ENCODE peak calls at places on chromosome 13, in nine cellular contexts. B is colonic mucosa; R is ELR; W is GM23248; T is HAP-1; V is midbrain; P is adrenal gland; X is esophagus muscularis mucosa; Q is stimulated activated CD4-positive, alpha-beta T cell treated with anti-CD3 and anti-CD28 coated beads, Interleukin-1b, Interleukin-23, amount 100 ng/mL, for 4 hours. N is an unnamed sample.

GRCh38 chr13:73765651-73766384 is 368.4 kb downstream of the KLF12 start:
- DNase-seq in P (peak; percentile 85), Q (peak; percentile 48), B (peak; percentile 91), T (peak; percentile 65), V (peak; percentile 76), X (no peak), R (no peak), W (peak; percentile 20), N (peak; percentile 85)

GRCh38 chr13:27524981-27525975 is 74.9 kb upstream of the MTIF3 start:
- DNase-seq in P (no peak), W (no peak), V (no peak), B (no peak), T (no peak), Q (no peak), X (peak; percentile 77), R (no peak), N (no peak)

GRCh38 chr13:73107970-73108369 is 49.2 kb downstream of the KLF5 start:
- DNase-seq in T (no peak), W (no peak), P (no peak), B (no peak), R (no peak), V (no peak), X (no peak), Q (no peak), N (no peak)

GRCh38 chr13:35914662-35915061 is 216.5 kb downstream of the DCLK1 start:
- DNase-seq in X (no peak), Q (no peak), B (no peak), W (peak; percentile 62), T (no peak), V (no peak), P (no peak), R (no peak), N (no peak)

GRCh38 chr13:73334459-73334858 is 275.7 kb downstream of the KLF5 start:
- DNase-seq in W (peak; percentile 56), B (no peak), T (no peak), V (no peak), X (no peak), R (peak; percentile 80), Q (no peak), P (no peak), N (no peak)

GRCh38 chr13:100234524-100235136 is 145.7 kb downstream of the PCCA start:
- DNase-seq in P (no peak), R (peak; percentile 18), Q (no peak), B (no peak), W (peak; percentile 56), T (no peak), V (no peak), X (no peak), N (no peak)

GRCh38 chr13:77345150-77345780 is 18.4 kb upstream of the MYCBP2 start:
- DNase-seq in B (no peak), P (no peak), V (no peak), X (no peak), Q (no peak), W (no peak), T (no peak), R (no peak), N (no peak)

GRCh38 chr13:24007979-24008620 is 110.8 kb upstream of the C1QTNF9B start:
- DNase-seq in T (no peak), W (no peak), X (no peak), B (no peak), P (no peak), V (no peak), Q (no peak), R (no peak), N (no peak)

GRCh38 chr13:23934481-23934880 is 37.2 kb upstream of the C1QTNF9B start:
- DNase-seq in T (no peak), P (no peak), R (no peak), Q (no peak), X (no peak), W (no peak), B (no peak), V (no peak), N (no peak)

GRCh38 chr13:40966298-40966697 is 52.8 kb downstream of the ELF1 start:
- DNase-seq in R (no peak), B (no peak), Q (no peak), P (no peak), X (no peak), W (no peak), V (no peak), T (no peak), N (no peak)

GRCh38 chr13:43293986-43294880 is 270.8 kb downstream of the DNAJC15 start:
- DNase-seq in T (no peak), B (no peak), P (no peak), W (no peak), Q (no peak), X (no peak), V (no peak), R (peak; percentile 46), N (no peak)

GRCh38 chr13:28463481-28463880 is 31.4 kb downstream of the FLT1 start:
- DNase-seq in T (no peak), V (no peak), B (no peak), R (no peak), W (no peak), Q (no peak), X (no peak), P (no peak), N (no peak)

GRCh38 chr13:113951246-113951999 is 22.5 kb downstream of the C13orf46 start:
- DNase-seq in X (peak; percentile 96), Q (no peak), B (peak; percentile 85), V (peak; percentile 82), W (peak; percentile 80), T (no peak), R (peak; percentile 74), P (peak; percentile 90), N (peak; percentile 92)

GRCh38 chr13:33392794-33393371 is 107.3 kb upstream of the STARD13 start:
- DNase-seq in V (no peak), W (no peak), Q (no peak), P (no peak), B (no peak), X (no peak), R (no peak), T (peak; percentile 51), N (no peak)

GRCh38 chr13:111398196-111398595 is 77.8 kb downstream of the TEX29 start:
- DNase-seq in R (no peak), X (no peak), Q (no peak), V (no peak), T (no peak), P (peak; percentile 24), W (no peak), B (no peak), N (no peak)

GRCh38 chr13:95564948-95565347 is 12.4 kb downstream of the CLDN10 start:
- DNase-seq in T (no peak), B (no peak), V (no peak), Q (no peak), W (peak; percentile 58), R (peak; percentile 52), X (no peak), P (no peak), N (no peak)

GRCh38 chr13:29504691-29505090 is 90.8 kb downstream of the SLC7A1 start:
- DNase-seq in V (no peak), X (no peak), Q (no peak), W (no peak), B (no peak), P (no peak), R (no peak), T (no peak), N (no peak)

GRCh38 chr13:72137782-72138181 is 270.8 kb upstream of the DACH1 start:
- DNase-seq in R (no peak), P (no peak), Q (no peak), B (no peak), T (no peak), W (no peak), X (no peak), V (no peak), N (no peak)

GRCh38 chr13:44142540-44142867 is 231.1 kb upstream of the SERP2 start:
- DNase-seq in B (peak; percentile 32), W (no peak), X (no peak), R (peak; percentile 27), P (peak; percentile 57), V (no peak), T (no peak), Q (no peak), N (no peak)

GRCh38 chr13:28557725-28558124 is 62.8 kb upstream of the FLT1 start:
- DNase-seq in R (no peak), T (no peak), W (peak; percentile 35), B (no peak), Q (no peak), P (no peak), X (no peak), V (no peak), N (no peak)

GRCh38 chr13:80082396-80083096 is 258.4 kb downstream of the SPRY2 start:
- DNase-seq in B (no peak), R (peak; percentile 73), T (no peak), P (no peak), W (peak; percentile 63), Q (no peak), V (no peak), X (no peak), N (no peak)

GRCh38 chr13:109785141-109785891 is 1.1 kb downstream of the IRS2 start:
- DNase-seq in B (peak; percentile 54), R (peak; percentile 67), Q (no peak), P (peak; percentile 79), X (peak; percentile 92), T (no peak), V (no peak), W (peak; percentile 84), N (peak; percentile 66)

GRCh38 chr13:94300401-94300800 is 179.1 kb downstream of the DCT start:
- DNase-seq in Q (no peak), V (no peak), X (no peak), T (no peak), B (no peak), W (no peak), R (no peak), P (no peak), N (no peak)

GRCh38 chr13:59793107-59793506 is 370.6 kb downstream of the DIAPH3 start:
- DNase-seq in P (no peak), V (no peak), Q (no peak), B (no peak), X (no peak), T (no peak), R (no peak), W (no peak), N (no peak)

GRCh38 chr13:98657506-98658085 is 80.7 kb upstream of the STK24 start:
- DNase-seq in Q (no peak), W (peak; percentile 60), V (no peak), P (no peak), R (peak; percentile 30), X (no peak), T (peak; percentile 9), B (no peak), N (no peak)

GRCh38 chr13:32423592-32423991 is 4.3 kb downstream of the N4BP2L1 start:
- DNase-seq in R (no peak), P (no peak), W (no peak), X (no peak), Q (no peak), T (no peak), B (no peak), V (no peak), N (no peak)

GRCh38 chr13:64158910-64159309 is 2743.3 kb upstream of the PCDH20 start:
- DNase-seq in T (no peak), R (peak; percentile 36), X (no peak), V (no peak), Q (no peak), W (peak; percentile 6), B (no peak), P (no peak), N (no peak)

GRCh38 chr13:98445340-98446233 is 131.3 kb downstream of the STK24 start:
- DNase-seq in T (peak; percentile 36), Q (peak; percentile 71), B (peak; percentile 72), W (peak; percentile 79), X (no peak), V (peak; percentile 48), R (peak; percentile 79), P (peak; percentile 84), N (peak; percentile 77)

GRCh38 chr13:46392967-46393366 is 5.9 kb upstream of the RUBCNL start:
- DNase-seq in X (no peak), T (no peak), B (no peak), Q (no peak), V (no peak), R (no peak), P (no peak), W (no peak), N (no peak)

GRCh38 chr13:74841123-74841522 is 640.8 kb downstream of the TBC1D4 start:
- DNase-seq in V (no peak), W (no peak), T (no peak), B (no peak), Q (no peak), X (no peak), R (no peak), P (no peak), N (no peak)

GRCh38 chr13:99416411-99417121 is 84.7 kb upstream of the TM9SF2 start:
- DNase-seq in T (no peak), B (no peak), V (no peak), P (no peak), X (no peak), R (no peak), Q (no peak), W (no peak), N (no peak)

N was measured in mucosa of descending colon.